ENCODE peak calls at places on chromosomes 6 and 20, in four cellular contexts. One of them, this sample, is unnamed. For H3K4me1, the result is how much of the 10 kb centered on the place peaks cover.

GRCh38 chr6:41426438-41426851 is 91.0 kb downstream of the NCR2 start:
- DNase-seq in spleen: no peak
- DNase-seq in SJCRH30: no peak
- DNase-seq in tibial nerve: peak
- DNase-seq in this sample: no peak

GRCh38 chr6:167093922-167094432 is 28.9 kb upstream of the CCR6 start:
- DNase-seq in spleen: peak
- DNase-seq in SJCRH30: no peak
- DNase-seq in tibial nerve: no peak
- DNase-seq in this sample: no peak

GRCh38 chr20:52001999-52002666 is 189.4 kb downstream of the ZFP64 start:
- DNase-seq in spleen: no peak
- DNase-seq in SJCRH30: no peak
- DNase-seq in tibial nerve: no peak
- DNase-seq in this sample: no peak

GRCh38 chr6:13431861-13432465 is 55.4 kb downstream of the GFOD1 start:
- DNase-seq in spleen: no peak
- DNase-seq in SJCRH30: no peak
- DNase-seq in tibial nerve: no peak
- DNase-seq in this sample: no peak

GRCh38 chr6:12523726-12524125 is 192.8 kb upstream of the PHACTR1 start:
- DNase-seq in spleen: no peak
- DNase-seq in SJCRH30: no peak
- DNase-seq in tibial nerve: no peak
- DNase-seq in this sample: no peak

GRCh38 chr6:84688187-84688878 is 76.1 kb downstream of the TBX18 start:
- DNase-seq in spleen: no peak
- DNase-seq in SJCRH30: no peak
- DNase-seq in tibial nerve: no peak
- DNase-seq in this sample: no peak

GRCh38 chr6:157531169-157531985 is 150.4 kb downstream of the ZDHHC14 start:
- DNase-seq in spleen: no peak
- DNase-seq in SJCRH30: no peak
- DNase-seq in tibial nerve: no peak
- DNase-seq in this sample: no peak

GRCh38 chr6:39260451-39260850 is 31.2 kb upstream of the KCNK5 start:
- DNase-seq in spleen: no peak
- DNase-seq in SJCRH30: no peak
- DNase-seq in tibial nerve: no peak
- DNase-seq in this sample: no peak

GRCh38 chr6:33995046-33995872 is 150.6 kb downstream of the GRM4 start:
- DNase-seq in spleen: peak
- DNase-seq in SJCRH30: no peak
- DNase-seq in tibial nerve: no peak
- DNase-seq in this sample: no peak

GRCh38 chr20:3398681-3399252 is 8.7 kb downstream of the DNAAF9 start:
- DNase-seq in spleen: no peak
- DNase-seq in SJCRH30: no peak
- DNase-seq in tibial nerve: no peak
- DNase-seq in this sample: no peak

GRCh38 chr6:169028343-169028742 is 225.3 kb downstream of the THBS2 start:
- DNase-seq in spleen: no peak
- DNase-seq in SJCRH30: no peak
- DNase-seq in tibial nerve: no peak
- DNase-seq in this sample: no peak

GRCh38 chr20:2707353-2708072 is 14.9 kb downstream of the EBF4 start:
- DNase-seq in spleen: no peak
- DNase-seq in SJCRH30: no peak
- DNase-seq in tibial nerve: no peak
- DNase-seq in this sample: no peak

GRCh38 chr6:108752733-108753392 is 95.4 kb upstream of the ARMC2 start:
- DNase-seq in spleen: no peak
- DNase-seq in SJCRH30: no peak
- DNase-seq in tibial nerve: no peak
- DNase-seq in this sample: no peak

GRCh38 chr6:42257614-42258013 is 40.0 kb upstream of the MRPS10 start:
- DNase-seq in spleen: no peak
- DNase-seq in SJCRH30: no peak
- DNase-seq in tibial nerve: no peak
- DNase-seq in this sample: no peak

GRCh38 chr6:112216699-112217551 is 37.4 kb downstream of the LAMA4 start:
- DNase-seq in spleen: no peak
- DNase-seq in SJCRH30: peak
- DNase-seq in tibial nerve: no peak
- DNase-seq in this sample: no peak

GRCh38 chr6:147204060-147204785 is at the start of gene STXBP5:
- DNase-seq in spleen: peak
- DNase-seq in SJCRH30: peak
- DNase-seq in tibial nerve: peak
- DNase-seq in this sample: peak

GRCh38 chr6:158467923-158468322 is 92.0 kb upstream of the TMEM181 start:
- DNase-seq in spleen: no peak
- DNase-seq in SJCRH30: no peak
- DNase-seq in tibial nerve: no peak
- DNase-seq in this sample: no peak

GRCh38 chr6:54053893-54054391 is 57.3 kb upstream of the MLIP start:
- DNase-seq in spleen: no peak
- DNase-seq in SJCRH30: peak
- DNase-seq in tibial nerve: no peak
- DNase-seq in this sample: no peak

GRCh38 chr6:35624341-35625070 is 64.2 kb downstream of the FKBP5 start:
- DNase-seq in spleen: no peak
- DNase-seq in SJCRH30: no peak
- DNase-seq in tibial nerve: no peak
- DNase-seq in this sample: no peak

GRCh38 chr6:110877154-110877564 is 2.6 kb downstream of the AMD1 start:
- DNase-seq in spleen: no peak
- DNase-seq in SJCRH30: no peak
- DNase-seq in tibial nerve: no peak
- DNase-seq in this sample: no peak

DNA sequence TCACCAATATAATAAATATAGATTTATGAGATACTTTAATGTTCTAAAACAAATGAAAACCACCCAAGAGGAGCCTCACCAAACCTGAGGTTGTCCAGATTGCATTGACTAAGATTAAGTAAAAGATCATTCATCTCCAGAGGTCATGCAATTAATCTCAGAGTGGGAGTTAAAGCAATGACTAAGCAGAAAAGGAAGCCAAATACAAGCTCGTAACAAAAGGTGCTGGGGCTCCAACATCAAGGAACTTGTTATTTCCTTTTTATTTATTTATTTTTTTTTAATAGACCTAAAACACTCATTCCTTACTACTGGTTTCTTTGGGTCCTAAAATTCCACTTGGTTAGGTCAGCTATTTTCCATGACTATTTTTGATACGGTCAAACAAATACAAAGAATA is 57.7 kb downstream of the RSPO3 start:
- DNase-seq in spleen: no peak
- DNase-seq in SJCRH30: no peak
- DNase-seq in tibial nerve: no peak
- DNase-seq in this sample: peak
- H3K27ac ChIP-seq in spleen: no peak
- H3K27ac ChIP-seq in SJCRH30: no peak
- H3K27ac ChIP-seq in tibial nerve: no peak
- H3K27ac ChIP-seq in this sample: peak

GRCh38 chr6:1487239-1487638 is 97.9 kb downstream of the FOXF2 start:
- DNase-seq in spleen: no peak
- DNase-seq in SJCRH30: no peak
- DNase-seq in tibial nerve: no peak
- DNase-seq in this sample: no peak

GRCh38 chr6:1481326-1481725 is 92.0 kb downstream of the FOXF2 start:
- DNase-seq in spleen: no peak
- DNase-seq in SJCRH30: no peak
- DNase-seq in tibial nerve: no peak
- DNase-seq in this sample: no peak

GRCh38 chr6:1486387-1486786 is 97.0 kb downstream of the FOXF2 start:
- DNase-seq in spleen: no peak
- DNase-seq in SJCRH30: no peak
- DNase-seq in tibial nerve: no peak
- DNase-seq in this sample: no peak

GRCh38 chr6:1482381-1483166 is 93.2 kb downstream of the FOXF2 start:
- DNase-seq in spleen: no peak
- DNase-seq in SJCRH30: no peak
- DNase-seq in tibial nerve: no peak
- DNase-seq in this sample: no peak

DNA sequence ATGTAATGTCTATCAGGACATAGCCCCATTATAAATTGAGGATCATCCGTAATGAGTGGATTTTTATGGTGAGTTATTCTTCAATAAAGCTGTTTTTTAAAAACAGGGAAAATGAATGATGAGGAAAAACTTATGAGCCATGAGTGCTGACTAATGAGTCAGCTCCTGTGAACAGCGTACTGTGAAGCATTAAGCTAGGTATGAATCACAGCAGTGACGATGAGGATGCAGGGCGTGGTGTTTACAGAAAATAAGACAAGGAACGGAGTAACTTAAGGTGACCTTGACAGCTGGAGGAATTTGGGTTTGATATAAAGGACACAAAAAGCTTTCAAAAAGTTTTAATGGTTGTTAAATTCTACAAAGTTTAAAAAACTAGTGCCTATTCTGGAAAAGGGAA is 96.3 kb downstream of the FOXF2 start:
- DNase-seq in spleen: no peak
- DNase-seq in SJCRH30: no peak
- DNase-seq in tibial nerve: no peak
- DNase-seq in this sample: no peak
- H3K4me1 ChIP-seq in spleen: under half
- H3K4me1 ChIP-seq in SJCRH30: under half
- H3K4me1 ChIP-seq in tibial nerve: under half
- H3K4me1 ChIP-seq in this sample: under half

GRCh38 chr6:17475845-17476244 is 82.5 kb downstream of the CAP2 start:
- DNase-seq in spleen: no peak
- DNase-seq in SJCRH30: no peak
- DNase-seq in tibial nerve: no peak
- DNase-seq in this sample: no peak

GRCh38 chr6:17478946-17479345 is 85.6 kb downstream of the CAP2 start:
- DNase-seq in spleen: no peak
- DNase-seq in SJCRH30: no peak
- DNase-seq in tibial nerve: no peak
- DNase-seq in this sample: no peak

GRCh38 chr6:17478223-17478907 is 85.0 kb downstream of the CAP2 start:
- DNase-seq in spleen: no peak
- DNase-seq in SJCRH30: no peak
- DNase-seq in tibial nerve: no peak
- DNase-seq in this sample: no peak

GRCh38 chr6:17476506-17476905 is 83.1 kb downstream of the CAP2 start:
- DNase-seq in spleen: no peak
- DNase-seq in SJCRH30: no peak
- DNase-seq in tibial nerve: no peak
- DNase-seq in this sample: no peak

DNA sequence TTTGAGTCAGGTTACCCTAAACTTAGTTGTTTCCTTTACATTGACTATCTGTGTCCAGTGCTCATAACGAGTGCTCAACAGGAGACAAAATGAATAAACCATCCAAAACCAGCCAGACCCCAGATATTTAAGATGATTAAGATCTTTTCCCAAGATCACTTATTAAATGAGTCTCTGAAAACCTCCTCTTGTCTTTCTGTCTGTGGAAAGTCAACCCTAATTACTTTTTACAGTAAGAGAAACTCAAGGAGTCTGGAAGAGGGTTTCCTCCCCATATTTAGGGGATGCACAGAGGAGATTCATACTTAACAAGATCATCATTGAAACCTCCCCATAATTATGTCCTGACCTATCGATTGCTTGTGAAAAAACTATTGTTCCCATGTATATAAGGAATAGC is 84.0 kb downstream of the CAP2 start:
- DNase-seq in spleen: no peak
- DNase-seq in SJCRH30: no peak
- DNase-seq in tibial nerve: no peak
- DNase-seq in this sample: no peak
- H3K27ac ChIP-seq in spleen: no peak
- H3K27ac ChIP-seq in SJCRH30: no peak
- H3K27ac ChIP-seq in tibial nerve: no peak
- H3K27ac ChIP-seq in this sample: no peak

GRCh38 chr6:98828991-98829411 is 5.4 kb upstream of the POU3F2 start:
- DNase-seq in spleen: no peak
- DNase-seq in SJCRH30: no peak
- DNase-seq in tibial nerve: no peak
- DNase-seq in this sample: no peak

GRCh38 chr6:98832282-98833100 is 1.9 kb upstream of the POU3F2 start:
- DNase-seq in spleen: peak
- DNase-seq in SJCRH30: no peak
- DNase-seq in tibial nerve: no peak
- DNase-seq in this sample: peak

GRCh38 chr6:98834060-98835031 is at the start of gene POU3F2:
- DNase-seq in spleen: peak
- DNase-seq in SJCRH30: peak
- DNase-seq in tibial nerve: peak
- DNase-seq in this sample: peak

GRCh38 chr6:98833101-98834059 is 994 bp upstream of the POU3F2 start:
- DNase-seq in spleen: peak
- DNase-seq in SJCRH30: peak
- DNase-seq in tibial nerve: no peak
- DNase-seq in this sample: no peak

GRCh38 chr6:98831057-98832031 is 3.0 kb upstream of the POU3F2 start:
- DNase-seq in spleen: peak
- DNase-seq in SJCRH30: no peak
- DNase-seq in tibial nerve: no peak
- DNase-seq in this sample: no peak
- H3K4me1 ChIP-seq in spleen: half or more
- H3K4me1 ChIP-seq in SJCRH30: under half
- H3K4me1 ChIP-seq in tibial nerve: half or more
- H3K4me1 ChIP-seq in this sample: under half

GRCh38 chr6:6438286-6438685 is 117.8 kb upstream of the F13A1 start:
- DNase-seq in spleen: no peak
- DNase-seq in SJCRH30: no peak
- DNase-seq in tibial nerve: no peak
- DNase-seq in this sample: no peak
- H3K27ac ChIP-seq in spleen: no peak
- H3K27ac ChIP-seq in SJCRH30: no peak
- H3K27ac ChIP-seq in tibial nerve: no peak
- H3K27ac ChIP-seq in this sample: no peak